ENCODE peak calls at places on chromosomes 13 and 19, in four cellular contexts. One of them, this sample, is unnamed.

GRCh38 chr13:49248433-49249002 is 793 bp downstream of the CDADC1 start:
- DNase-seq in adrenal gland: no peak
- DNase-seq in stomach: no peak
- DNase-seq in HCT116: no peak
- DNase-seq in this sample: no peak

GRCh38 chr19:13526552-13526951 is 20.3 kb upstream of the CACNA1A start:
- DNase-seq in adrenal gland: no peak
- DNase-seq in stomach: no peak
- DNase-seq in HCT116: peak; percentile 19
- DNase-seq in this sample: no peak

GRCh38 chr13:87274209-87274819 is 396.9 kb upstream of the SLITRK5 start:
- DNase-seq in adrenal gland: peak; percentile 38
- DNase-seq in stomach: no peak
- DNase-seq in HCT116: peak; percentile 39
- DNase-seq in this sample: no peak

GRCh38 chr13:49435992-49436391 is 7.9 kb downstream of the CAB39L start:
- DNase-seq in adrenal gland: no peak
- DNase-seq in stomach: no peak
- DNase-seq in HCT116: no peak
- DNase-seq in this sample: no peak

GRCh38 chr13:107348931-107349330 is 781.0 kb upstream of the ARGLU1 start:
- DNase-seq in adrenal gland: no peak
- DNase-seq in stomach: no peak
- DNase-seq in HCT116: no peak
- DNase-seq in this sample: no peak

GRCh38 chr19:16457195-16457953 is 14.4 kb downstream of the EPS15L1 start:
- DNase-seq in adrenal gland: peak; percentile 50
- DNase-seq in stomach: peak; percentile 36
- DNase-seq in HCT116: no peak
- DNase-seq in this sample: peak; percentile 71

GRCh38 chr13:110015253-110015652 is 228.9 kb upstream of the IRS2 start:
- DNase-seq in adrenal gland: no peak
- DNase-seq in stomach: peak; percentile 71
- DNase-seq in HCT116: no peak
- DNase-seq in this sample: peak; percentile 25

GRCh38 chr19:41352609-41353465 is 885 bp downstream of the TGFB1 start:
- DNase-seq in adrenal gland: peak; percentile 57
- DNase-seq in stomach: peak; percentile 66
- DNase-seq in HCT116: no peak
- DNase-seq in this sample: peak; percentile 35

GRCh38 chr13:74325106-74325505 is 190.9 kb upstream of the KLF12 start:
- DNase-seq in adrenal gland: peak; percentile 40
- DNase-seq in stomach: no peak
- DNase-seq in HCT116: no peak
- DNase-seq in this sample: no peak

GRCh38 chr13:27170221-27170520 is 1.4 kb downstream of the USP12 start:
- DNase-seq in adrenal gland: no peak
- DNase-seq in stomach: no peak
- DNase-seq in HCT116: no peak
- DNase-seq in this sample: no peak

GRCh38 chr19:35048911-35049411 is 7.4 kb downstream of the HPN start:
- DNase-seq in adrenal gland: no peak
- DNase-seq in stomach: peak; percentile 78
- DNase-seq in HCT116: no peak
- DNase-seq in this sample: peak; percentile 83

GRCh38 chr19:3798137-3798536 is 12.0 kb upstream of the MATK start:
- DNase-seq in adrenal gland: no peak
- DNase-seq in stomach: no peak
- DNase-seq in HCT116: no peak
- DNase-seq in this sample: no peak

GRCh38 chr13:78659450-78660110 is 625 bp upstream of the OBI1 start:
- DNase-seq in adrenal gland: no peak
- DNase-seq in stomach: no peak
- DNase-seq in HCT116: no peak
- DNase-seq in this sample: no peak

GRCh38 chr19:35872180-35872579 is 3.8 kb downstream of the APLP1 start:
- DNase-seq in adrenal gland: no peak
- DNase-seq in stomach: no peak
- DNase-seq in HCT116: no peak
- DNase-seq in this sample: no peak

GRCh38 chr19:28960986-28961705 is 251.8 kb downstream of the UQCRFS1 start:
- DNase-seq in adrenal gland: no peak
- DNase-seq in stomach: no peak
- DNase-seq in HCT116: no peak
- DNase-seq in this sample: no peak

GRCh38 chr13:32581177-32581786 is 5.0 kb upstream of the PDS5B start:
- DNase-seq in adrenal gland: no peak
- DNase-seq in stomach: no peak
- DNase-seq in HCT116: peak; percentile 10
- DNase-seq in this sample: no peak

GRCh38 chr13:108947551-108948030 is 318.2 kb downstream of the MYO16 start:
- DNase-seq in adrenal gland: no peak
- DNase-seq in stomach: no peak
- DNase-seq in HCT116: no peak
- DNase-seq in this sample: no peak

GRCh38 chr13:97648171-97648880 is 214.4 kb downstream of the RAP2A start:
- DNase-seq in adrenal gland: no peak
- DNase-seq in stomach: no peak
- DNase-seq in HCT116: no peak
- DNase-seq in this sample: no peak

GRCh38 chr19:40445945-40446784 is 2.0 kb upstream of the SERTAD3 start:
- DNase-seq in adrenal gland: no peak
- DNase-seq in stomach: no peak
- DNase-seq in HCT116: no peak
- DNase-seq in this sample: no peak

GRCh38 chr13:21639604-21640003 is 31.3 kb upstream of the FGF9 start:
- DNase-seq in adrenal gland: no peak
- DNase-seq in stomach: no peak
- DNase-seq in HCT116: no peak
- DNase-seq in this sample: no peak

GRCh38 chr13:94416454-94417080 is 62.9 kb downstream of the DCT start:
- DNase-seq in adrenal gland: no peak
- DNase-seq in stomach: no peak
- DNase-seq in HCT116: peak; percentile 51
- DNase-seq in this sample: no peak

GRCh38 chr19:42191855-42192254 is 25.6 kb downstream of the DEDD2 start:
- DNase-seq in adrenal gland: no peak
- DNase-seq in stomach: peak; percentile 61
- DNase-seq in HCT116: peak; percentile 80
- DNase-seq in this sample: no peak

GRCh38 chr13:106507560-106508274 is 27.7 kb downstream of the EFNB2 start:
- DNase-seq in adrenal gland: no peak
- DNase-seq in stomach: no peak
- DNase-seq in HCT116: no peak
- DNase-seq in this sample: no peak

GRCh38 chr19:3343619-3344502 is 22.5 kb upstream of the NFIC start:
- DNase-seq in adrenal gland: peak; percentile 94
- DNase-seq in stomach: peak; percentile 78
- DNase-seq in HCT116: peak; percentile 87
- DNase-seq in this sample: peak; percentile 90

GRCh38 chr19:35767288-35768081 is 7.9 kb upstream of the ARHGAP33 start:
- DNase-seq in adrenal gland: peak; percentile 80
- DNase-seq in stomach: no peak
- DNase-seq in HCT116: no peak
- DNase-seq in this sample: no peak

GRCh38 chr19:11814707-11815050 is 606 bp downstream of the ZNF440 start:
- DNase-seq in adrenal gland: no peak
- DNase-seq in stomach: no peak
- DNase-seq in HCT116: no peak
- DNase-seq in this sample: no peak

DNA sequence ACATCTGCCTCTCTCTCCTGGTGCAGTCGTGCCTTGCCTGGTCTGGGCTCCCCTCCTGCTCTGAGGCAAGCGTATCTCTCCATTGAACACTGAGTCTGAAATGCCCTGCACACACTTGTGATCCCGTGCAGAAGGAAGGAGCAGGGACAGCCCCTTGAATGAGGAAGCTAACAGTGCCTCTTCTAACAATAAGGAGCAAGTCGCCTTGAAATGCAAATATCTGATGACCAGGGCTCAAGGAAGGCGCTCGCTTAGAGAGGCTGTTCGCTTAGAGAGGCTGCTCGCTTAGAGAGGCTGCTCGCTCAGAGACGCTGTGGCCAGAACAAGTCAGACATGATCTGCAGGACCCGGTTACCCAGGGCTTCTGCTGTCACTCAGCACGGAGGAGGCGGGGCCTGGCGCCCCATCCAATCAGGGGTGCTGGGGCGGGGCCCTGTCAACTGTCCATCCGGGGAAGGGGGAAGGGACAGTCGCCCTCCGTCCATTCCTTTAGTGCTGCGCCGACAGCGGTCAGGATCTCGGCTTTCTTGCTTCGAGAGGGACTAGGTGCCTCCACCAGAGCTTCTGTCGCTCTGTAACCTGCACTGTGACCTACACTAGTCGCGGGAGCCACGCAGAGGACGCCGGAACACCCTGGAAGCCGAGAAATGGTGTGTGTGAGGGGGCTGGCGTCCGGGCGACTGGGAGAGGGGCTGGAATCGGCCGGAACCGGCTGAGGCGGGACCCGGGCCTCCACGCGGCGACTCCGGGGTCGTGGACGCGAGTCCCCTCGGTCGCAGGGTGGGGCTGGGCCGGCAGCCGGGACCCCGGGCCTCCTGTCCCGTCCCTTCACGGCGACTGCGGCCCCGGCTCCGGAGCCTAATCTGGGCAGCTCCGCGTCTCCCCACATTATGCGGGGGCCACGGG is at the start of gene ZNF440:
- DNase-seq in adrenal gland: peak; percentile 96
- DNase-seq in stomach: peak; percentile 98
- DNase-seq in HCT116: peak; percentile 83
- DNase-seq in this sample: peak; percentile 93
- TF ChIP-seq POLR2A in adrenal gland: peak; percentile 89
- TF ChIP-seq POLR2A in stomach: no peak
- TF ChIP-seq POLR2A in HCT116: no peak
- TF ChIP-seq POLR2A in this sample: peak; percentile 71

DNA sequence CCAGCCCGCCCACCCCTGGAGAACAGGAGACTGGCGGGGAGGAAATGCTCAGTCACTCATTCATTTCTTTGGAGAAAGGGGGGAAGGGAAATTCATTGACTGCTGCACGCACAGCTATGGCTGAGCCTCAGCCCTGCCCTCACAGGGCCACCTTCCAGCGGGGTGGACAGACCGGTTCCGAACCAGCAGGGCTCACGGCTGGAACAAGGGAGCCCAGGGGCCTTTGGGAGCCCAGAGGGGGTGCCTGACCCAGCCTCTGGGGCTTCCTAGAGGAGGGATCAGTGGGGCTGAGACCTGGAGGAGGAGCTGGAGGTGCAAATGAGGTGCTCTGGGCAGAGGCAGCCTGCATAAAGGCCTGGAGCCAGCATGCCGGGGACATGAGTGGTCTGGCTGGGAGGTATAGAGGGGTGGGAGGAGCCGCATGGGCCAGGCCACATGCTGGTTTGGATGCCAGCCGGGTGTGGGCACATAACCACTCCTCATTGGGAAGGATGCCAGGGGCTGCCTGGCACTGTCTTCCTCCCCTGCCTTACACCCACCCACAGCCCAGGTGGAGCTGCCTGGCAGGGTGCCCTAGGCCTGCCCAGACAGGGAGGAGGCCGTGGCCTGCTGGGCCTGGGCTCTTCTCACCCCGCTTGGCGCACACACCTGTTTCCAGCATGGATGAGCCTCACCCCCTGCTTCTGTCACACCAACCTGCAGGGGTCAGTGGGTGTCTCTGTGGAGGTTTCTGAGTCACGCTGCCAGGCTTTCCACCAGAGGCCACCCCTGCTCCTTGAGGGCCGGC is 26.9 kb downstream of the PPP5C start:
- DNase-seq in adrenal gland: peak; percentile 78
- DNase-seq in stomach: peak; percentile 99
- DNase-seq in HCT116: no peak
- DNase-seq in this sample: peak; percentile 61
- TF ChIP-seq POLR2A in adrenal gland: no peak
- TF ChIP-seq POLR2A in stomach: no peak
- TF ChIP-seq POLR2A in HCT116: no peak
- TF ChIP-seq POLR2A in this sample: no peak

GRCh38 chr19:5727453-5728050 is 7.1 kb downstream of the CATSPERD start:
- DNase-seq in adrenal gland: no peak
- DNase-seq in stomach: no peak
- DNase-seq in HCT116: no peak
- DNase-seq in this sample: no peak
- TF ChIP-seq POLR2A in adrenal gland: no peak
- TF ChIP-seq POLR2A in stomach: no peak
- TF ChIP-seq POLR2A in HCT116: no peak
- TF ChIP-seq POLR2A in this sample: no peak

GRCh38 chr19:52532480-52532879 is 5.0 kb downstream of the ZNF808 start:
- DNase-seq in adrenal gland: no peak
- DNase-seq in stomach: no peak
- DNase-seq in HCT116: no peak
- DNase-seq in this sample: no peak

GRCh38 chr19:52527954-52528326 is 472 bp downstream of the ZNF808 start:
- DNase-seq in adrenal gland: no peak
- DNase-seq in stomach: no peak
- DNase-seq in HCT116: no peak
- DNase-seq in this sample: no peak

GRCh38 chr19:52524086-52524485 is 3.4 kb upstream of the ZNF808 start:
- DNase-seq in adrenal gland: no peak
- DNase-seq in stomach: no peak
- DNase-seq in HCT116: no peak
- DNase-seq in this sample: no peak

GRCh38 chr19:52522555-52522954 is 4.9 kb upstream of the ZNF808 start:
- DNase-seq in adrenal gland: no peak
- DNase-seq in stomach: no peak
- DNase-seq in HCT116: no peak
- DNase-seq in this sample: no peak

DNA sequence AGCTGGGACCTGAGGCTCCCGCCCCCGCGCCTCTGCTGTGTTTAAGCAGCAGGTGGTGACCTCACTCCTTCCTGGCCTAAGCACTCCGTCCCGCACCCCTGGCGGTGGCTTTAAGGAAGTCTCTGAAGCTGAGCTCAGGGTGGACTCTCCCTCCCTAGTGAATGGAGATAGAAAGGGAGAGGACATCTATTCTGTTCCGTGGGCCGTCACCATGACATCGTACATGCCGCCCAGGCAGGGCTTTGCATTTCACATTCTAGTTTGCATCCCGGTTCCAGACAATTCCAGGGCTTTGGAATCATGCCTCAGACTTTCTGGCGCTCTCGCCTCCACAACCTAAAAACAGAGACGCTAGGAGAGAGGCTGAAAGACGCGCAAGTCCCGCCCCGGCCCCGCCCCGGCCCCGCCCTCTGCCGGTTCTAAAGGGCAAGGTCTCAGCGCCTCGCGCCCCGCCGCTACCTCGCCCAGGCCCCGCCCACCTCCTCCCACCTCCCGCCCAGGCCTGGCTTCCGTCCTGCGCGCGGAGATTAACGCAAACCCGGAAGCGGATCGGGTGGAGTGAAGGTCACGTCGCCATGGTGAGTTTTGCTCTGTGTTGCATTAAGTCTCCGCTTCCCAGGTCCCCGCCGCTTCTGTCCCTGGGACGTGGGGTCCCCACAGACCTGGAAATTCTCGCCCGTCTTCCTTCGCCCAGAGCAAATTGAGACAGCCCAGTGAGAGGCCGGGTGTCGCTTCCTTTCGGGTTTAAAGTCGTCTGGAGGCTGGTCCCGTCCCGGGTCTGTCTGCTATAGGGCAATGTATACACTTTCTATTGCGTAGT is at the start of gene ZNF808:
- DNase-seq in adrenal gland: peak; percentile 98
- DNase-seq in stomach: peak; percentile 98
- DNase-seq in HCT116: peak; percentile 77
- DNase-seq in this sample: peak; percentile 90
- TF ChIP-seq POLR2A in adrenal gland: peak; percentile 69
- TF ChIP-seq POLR2A in stomach: no peak
- TF ChIP-seq POLR2A in HCT116: no peak
- TF ChIP-seq POLR2A in this sample: peak; percentile 44

This sample was measured in gastrocnemius medialis.